ENCODE peak calls at places on chromosomes 16 and 17, in four cellular contexts. Y is K562, R is H1, T is HepG2. O is an unnamed sample.

GRCh38 chr17:27284811-27285415 is 9.0 kb upstream of the WSB1 start:
- DNase-seq in Y (no peak), T (no peak), R (no peak), O (no peak)

GRCh38 chr17:14157822-14158221 is 78.8 kb downstream of the CDRT15 start:
- DNase-seq in T (no peak), Y (no peak), R (no peak), O (no peak)

GRCh38 chr16:473046-474043 is 47.9 kb downstream of the RAB11FIP3 start:
- DNase-seq in T (no peak), Y (peak), R (no peak), O (no peak)

GRCh38 chr17:78411241-78411855 is 32.9 kb downstream of the PGS1 start:
- DNase-seq in R (no peak), T (no peak), Y (peak), O (no peak)

GRCh38 chr17:17831208-17832039 is 5.4 kb downstream of the SREBF1 start:
- DNase-seq in Y (no peak), T (no peak), R (no peak), O (no peak)

GRCh38 chr17:57739402-57740224 is 5.5 kb downstream of the CCDC182 start:
- DNase-seq in T (peak), Y (peak), R (no peak), O (peak)

GRCh38 chr17:63798572-63799113 is 24.7 kb downstream of the DDX42 start:
- DNase-seq in Y (no peak), T (no peak), R (no peak), O (no peak)

GRCh38 chr16:87123356-87124001 is 193.7 kb downstream of the C16orf95 start:
- DNase-seq in T (no peak), R (no peak), Y (no peak), O (no peak)

GRCh38 chr16:86224126-86224525 is 286.2 kb upstream of the FOXF1 start:
- DNase-seq in Y (no peak), T (no peak), R (no peak), O (no peak)

GRCh38 chr16:24879684-24880083 is 33.9 kb downstream of the SLC5A11 start:
- DNase-seq in T (no peak), R (no peak), Y (no peak), O (no peak)

GRCh38 chr17:31915456-31916100 is 14.1 kb upstream of the UTP6 start:
- DNase-seq in R (no peak), Y (no peak), T (no peak), O (no peak)

GRCh38 chr17:42894283-42895184 is 6.1 kb upstream of the G6PC1 start:
- DNase-seq in Y (no peak), T (peak), R (no peak), O (no peak)

GRCh38 chr17:79023886-79024771 is at the start of gene C1QTNF1:
- DNase-seq in R (no peak), Y (no peak), T (no peak), O (peak)

GRCh38 chr17:36743130-36743529 is 141.7 kb downstream of the MRM1 start:
- DNase-seq in R (no peak), T (no peak), Y (no peak), O (no peak)

GRCh38 chr17:33459078-33459940 is 166.2 kb upstream of the ASIC2 start:
- DNase-seq in Y (no peak), T (no peak), R (no peak), O (no peak)
- TF ChIP-seq MAFK in Y (no peak), T (no peak), R (no peak), O (no peak)

DNA sequence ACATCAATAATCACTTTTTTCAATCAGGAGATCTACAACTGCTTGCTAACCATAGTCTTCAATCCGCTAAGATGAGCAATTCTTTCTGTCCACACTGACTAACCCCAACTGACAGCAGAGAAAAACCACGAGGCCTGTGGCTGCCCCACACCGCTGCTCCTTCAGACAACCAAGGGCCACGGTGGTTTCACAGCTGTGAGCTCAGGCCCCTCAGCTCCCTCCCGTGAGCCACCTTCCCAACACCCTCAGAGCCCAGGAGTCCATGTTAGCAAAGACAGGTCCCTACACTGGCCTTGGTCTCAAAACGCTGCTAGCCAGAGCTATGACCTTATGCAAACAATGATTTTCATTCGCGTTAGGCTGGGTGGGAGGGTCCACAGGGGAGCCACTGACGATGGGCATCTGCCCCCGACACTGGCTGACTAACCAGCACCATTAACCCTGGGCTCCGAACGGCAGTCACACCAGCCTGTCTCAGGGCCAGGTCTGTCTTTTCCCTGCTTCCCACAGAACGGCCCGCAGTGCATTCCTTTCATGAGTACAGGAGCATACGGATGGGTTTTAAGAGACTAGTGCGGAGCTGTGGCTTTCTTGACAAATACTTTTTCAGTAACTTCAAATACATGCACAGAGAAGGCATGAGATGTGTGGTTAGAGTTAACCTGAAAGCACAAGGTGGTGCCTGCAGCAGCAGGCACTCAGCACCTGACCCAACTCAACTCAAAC is 67.3 kb downstream of the ANKRD11 start:
- DNase-seq in T (peak), R (no peak), Y (no peak), O (no peak)
- TF ChIP-seq PHF8 in T (no peak), R (no peak), Y (no peak), O (no peak)

DNA sequence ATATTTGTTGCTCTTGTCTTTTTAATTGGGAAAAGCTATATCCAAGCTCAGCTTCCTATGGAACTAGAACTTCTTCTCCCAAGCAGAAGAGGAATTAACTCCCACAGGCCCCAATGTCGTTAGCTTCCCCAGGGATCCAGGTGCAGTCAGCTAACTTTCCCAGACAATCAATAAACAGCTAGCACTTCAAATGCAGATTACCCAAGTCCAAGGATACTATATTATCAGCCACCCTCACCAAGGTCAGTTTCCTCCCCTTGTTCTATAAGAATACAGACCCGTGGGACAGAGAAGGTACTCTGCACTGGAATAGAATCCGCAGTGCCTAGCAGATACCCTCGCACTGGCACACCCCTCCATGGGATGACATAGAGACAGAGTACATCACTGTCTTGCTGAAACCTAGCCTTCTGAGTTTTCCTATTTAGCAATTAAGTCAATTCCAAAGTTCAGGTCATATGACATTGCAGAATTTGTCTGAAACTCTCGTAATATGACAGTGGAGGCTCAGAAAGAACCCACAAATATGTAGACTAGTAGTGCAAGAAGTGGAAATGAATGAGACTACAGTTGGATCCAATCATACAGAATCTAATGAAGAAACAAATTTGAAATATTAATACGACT is 39.9 kb upstream of the ABCA10 start:
- DNase-seq in T (peak), R (no peak), Y (no peak), O (no peak)
- H3K27ac ChIP-seq in T (peak), R (no peak), Y (no peak), O (peak)

DNA sequence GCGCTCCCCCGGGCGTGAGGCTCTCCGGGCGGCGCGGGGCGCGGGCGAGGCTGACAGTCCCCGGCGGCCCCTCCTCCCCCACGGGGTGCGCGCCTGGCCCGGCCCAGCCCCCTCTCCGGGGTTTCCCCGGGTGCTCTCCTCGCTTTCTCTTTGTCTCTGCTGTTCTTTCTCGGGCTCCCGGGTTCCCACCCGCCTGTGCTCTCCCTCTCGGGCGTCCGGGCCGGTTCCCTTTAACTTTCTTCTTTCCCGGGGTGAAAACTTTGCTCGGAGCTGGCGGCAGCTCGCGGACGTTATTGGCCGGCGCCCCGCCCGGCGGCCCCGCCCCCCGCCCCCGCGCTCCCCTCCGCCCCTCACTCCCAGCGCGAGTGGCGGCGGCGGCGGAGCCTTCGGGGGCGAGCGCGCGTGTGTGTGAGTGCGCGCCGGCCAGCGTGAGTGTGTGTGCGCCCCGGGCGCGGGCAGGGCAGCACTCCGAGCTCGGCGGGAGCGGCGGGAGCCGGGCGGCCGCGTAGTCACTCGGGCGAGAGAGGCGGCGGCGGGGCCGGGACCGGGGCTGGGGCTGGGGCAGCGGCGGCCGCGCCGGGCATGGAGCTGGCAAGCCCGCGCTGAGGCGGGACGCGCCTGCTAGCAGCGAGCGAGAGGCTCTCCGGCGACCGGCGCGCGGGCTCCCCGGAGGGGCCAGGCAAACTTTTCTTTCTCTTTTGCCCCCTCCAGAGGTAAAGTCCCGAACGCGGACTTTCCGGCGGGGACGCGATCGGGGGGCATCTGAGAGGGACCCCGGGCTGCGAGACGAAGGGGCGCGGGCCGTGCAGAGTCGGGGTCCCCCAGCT is at the start of gene NTN1:
- DNase-seq in T (no peak), Y (peak), R (no peak), O (no peak)
- TF ChIP-seq MAFK in T (no peak), Y (no peak), R (no peak), O (no peak)